ENCODE peak calls at places on chromosomes 16 and 17, in five cellular contexts. A is H1, V is SK-N-SH, U is K562, O is HepG2. L is an unnamed sample. For H3K4me1, the result is how much of the 10 kb centered on the place peaks cover.

GRCh38 chr17:73595068-73595865 is 49.0 kb downstream of the SDK2 start:
- DNase-seq in A (no peak), U (no peak), V (peak), O (no peak), L (no peak)

GRCh38 chr16:46822270-46822669 is 8.7 kb downstream of the C16orf87 start:
- DNase-seq in O (no peak), V (no peak), A (no peak), U (no peak), L (no peak)

GRCh38 chr16:12120331-12120981 is 143.9 kb downstream of the SNX29 start:
- DNase-seq in V (no peak), U (no peak), A (no peak), O (no peak), L (no peak)

GRCh38 chr16:4915226-4915761 is 21.7 kb downstream of the PPL start:
- DNase-seq in U (no peak), V (no peak), O (peak), A (no peak), L (no peak)

GRCh38 chr17:73630531-73630930 is 13.7 kb downstream of the SDK2 start:
- DNase-seq in O (no peak), V (no peak), A (no peak), U (no peak), L (no peak)

GRCh38 chr16:31141489-31142108 is 6.1 kb upstream of the PRSS8 start:
- DNase-seq in O (no peak), A (no peak), U (peak), V (peak), L (no peak)

GRCh38 chr17:28004344-28004743 is 38.1 kb upstream of the NLK start:
- DNase-seq in V (no peak), A (no peak), O (no peak), U (no peak), L (no peak)

GRCh38 chr17:58756246-58757161 is 850 bp downstream of the PPM1E start:
- DNase-seq in V (peak), O (no peak), A (no peak), U (peak), L (no peak)

GRCh38 chr16:88293097-88293496 is 89.7 kb upstream of the ZNF469 start:
- DNase-seq in O (no peak), U (no peak), A (no peak), V (no peak), L (no peak)

GRCh38 chr16:11370084-11370931 is 25.0 kb downstream of the RMI2 start:
- DNase-seq in O (peak), U (no peak), A (no peak), V (no peak), L (no peak)

GRCh38 chr16:16082255-16082654 is 132.8 kb downstream of the ABCC1 start:
- DNase-seq in V (no peak), U (no peak), A (no peak), O (no peak), L (no peak)

GRCh38 chr17:17051791-17052461 is 9.7 kb downstream of the MPRIP start:
- DNase-seq in V (no peak), U (no peak), A (no peak), O (peak), L (no peak)

GRCh38 chr17:41278176-41278955 is 2.9 kb downstream of the KRTAP9-7 start:
- DNase-seq in O (peak), V (no peak), U (no peak), A (no peak), L (no peak)

GRCh38 chr16:29687755-29688154 is 8.8 kb downstream of the QPRT start:
- DNase-seq in V (no peak), U (no peak), A (no peak), O (peak), L (no peak)

GRCh38 chr17:18860161-18860972 is 2.4 kb downstream of the PRPSAP2 start:
- DNase-seq in V (no peak), U (no peak), A (no peak), O (no peak), L (no peak)

GRCh38 chr16:50731989-50732589 is 9.8 kb upstream of the CYLD start:
- DNase-seq in O (no peak), A (no peak), V (no peak), U (no peak), L (no peak)

GRCh38 chr17:35799942-35800341 is 4.5 kb upstream of the MMP28 start:
- DNase-seq in A (no peak), U (no peak), V (peak), O (no peak), L (no peak)

GRCh38 chr17:2064980-2065785 is 10.3 kb downstream of the HIC1 start:
- DNase-seq in V (peak), A (no peak), U (peak), O (no peak), L (no peak)

GRCh38 chr17:48149174-48150106 is 41.9 kb downstream of the SNX11 start:
- DNase-seq in O (peak), V (peak), U (peak), A (no peak), L (no peak)

GRCh38 chr17:77436058-77436442 is 295.3 kb downstream of the SEC14L1 start:
- DNase-seq in O (no peak), U (no peak), V (peak), A (no peak), L (no peak)

GRCh38 chr16:21949713-21950260 is 3.4 kb upstream of the UQCRC2 start:
- DNase-seq in U (no peak), A (no peak), V (no peak), O (no peak), L (no peak)

GRCh38 chr17:28982191-28982793 is 23.5 kb downstream of the SEZ6 start:
- DNase-seq in O (peak), A (no peak), V (no peak), U (no peak), L (no peak)

GRCh38 chr17:9647014-9647413 is 1.7 kb downstream of the USP43 start:
- DNase-seq in U (no peak), A (no peak), O (no peak), V (no peak), L (no peak)
- H3K9ac ChIP-seq in U (no peak), A (no peak), O (no peak), V (no peak), L (no peak)

GRCh38 chr17:20223808-20224328 is 214.7 kb downstream of the SPECC1 start:
- DNase-seq in U (no peak), O (no peak), V (no peak), A (no peak), L (no peak)
- H3K4me1 ChIP-seq in U (under half), O (under half), V (under half), A (under half), L (under half)

GRCh38 chr16:66551362-66551761 is 1.0 kb upstream of the CKLF start:
- DNase-seq in V (peak), A (no peak), O (peak), U (peak), L (peak)
- TF ChIP-seq YY1 in V (no peak), A (no peak), O (no peak), U (no peak), L (no peak)

GRCh38 chr17:40023590-40024292 is 8.5 kb downstream of the CSF3 start:
- DNase-seq in V (no peak), O (no peak), U (no peak), A (no peak), L (no peak)
- H3K9ac ChIP-seq in V (no peak), O (no peak), U (no peak), A (no peak), L (peak)

GRCh38 chr16:58428621-58429557 is 36.6 kb downstream of the GINS3 start:
- DNase-seq in U (no peak), A (no peak), O (no peak), V (no peak), L (no peak)
- H3K4me1 ChIP-seq in U (under half), A (under half), O (under half), V (under half), L (under half)

GRCh38 chr16:9125658-9126492 is 34.4 kb downstream of the HAPSTR1 start:
- DNase-seq in V (no peak), O (no peak), U (no peak), A (no peak), L (no peak)
- TF ChIP-seq YY1 in V (no peak), O (no peak), U (no peak), A (no peak), L (no peak)